ENCODE peak calls at places on chromosomes 13 and 19, in eight cellular contexts. T is transverse colon, P is lower lobe of right lung, Y is ovary, B is tibial nerve, C is brain microvascular endothelial cell, D is K562, K is cardiac muscle cell. A is an unnamed sample.

GRCh38 chr19:6088677-6089063 is 21.6 kb downstream of the RFX2 start:
- DNase-seq in D (no peak), T (no peak), C (peak; percentile 37), K (no peak), B (no peak), Y (no peak), P (no peak), A (no peak)

GRCh38 chr19:31315621-31316011 is 33.6 kb downstream of the TSHZ3 start:
- DNase-seq in B (no peak), T (no peak), K (no peak), D (no peak), C (no peak), Y (no peak), P (no peak), A (no peak)

GRCh38 chr19:30784850-30785459 is 412.8 kb downstream of the ZNF536 start:
- DNase-seq in T (peak; percentile 65), D (peak; percentile 74), K (peak; percentile 58), B (peak; percentile 45), Y (peak; percentile 63), C (peak; percentile 12), P (peak; percentile 73), A (no peak)

GRCh38 chr13:44768775-44769578 is 192.8 kb upstream of the TSC22D1 start:
- DNase-seq in K (no peak), B (no peak), C (no peak), P (no peak), Y (no peak), D (no peak), T (no peak), A (no peak)

GRCh38 chr13:51286135-51287002 is 53.1 kb upstream of the SERPINE3 start:
- DNase-seq in B (peak; percentile 84), K (peak; percentile 84), D (peak; percentile 56), Y (peak; percentile 68), T (peak; percentile 80), P (peak; percentile 77), C (peak; percentile 60), A (no peak)

GRCh38 chr13:45368571-45368970 is 27.6 kb upstream of the TPT1 start:
- DNase-seq in Y (no peak), K (no peak), T (no peak), B (no peak), C (no peak), D (no peak), P (no peak), A (peak; percentile 5)

GRCh38 chr19:52343548-52343947 is 7.5 kb downstream of the ZNF610 start:
- DNase-seq in C (peak; percentile 2), P (no peak), D (peak; percentile 65), B (peak; percentile 21), K (peak; percentile 98), T (peak; percentile 9), Y (peak; percentile 55), A (no peak)

GRCh38 chr13:34942732-34943674 is 933 bp downstream of the NBEA start:
- DNase-seq in Y (peak; percentile 33), T (peak; percentile 37), B (no peak), C (no peak), D (no peak), P (peak; percentile 58), K (peak; percentile 56), A (no peak)

GRCh38 chr13:114027826-114028225 is 54.0 kb upstream of the C13orf46 start:
- DNase-seq in D (no peak), P (no peak), C (no peak), T (no peak), K (no peak), Y (no peak), B (no peak), A (no peak)

GRCh38 chr13:90416519-90416918 is 931.0 kb upstream of the MIR17HG start:
- DNase-seq in P (no peak), Y (no peak), T (no peak), C (peak; percentile 61), K (no peak), D (no peak), B (peak; percentile 7), A (no peak)

GRCh38 chr13:40228486-40228885 is 438.0 kb downstream of the FOXO1 start:
- DNase-seq in T (no peak), D (no peak), B (no peak), P (no peak), C (no peak), K (no peak), Y (no peak), A (no peak)

GRCh38 chr19:11964858-11965645 is at the start of gene ZNF763:
- DNase-seq in P (peak; percentile 97), Y (peak; percentile 96), D (peak; percentile 24), T (peak; percentile 98), B (peak; percentile 98), K (peak; percentile 95), C (peak; percentile 67), A (peak; percentile 85)

GRCh38 chr19:11964496-11964857 is 363 bp upstream of the ZNF763 start:
- DNase-seq in D (no peak), P (peak; percentile 64), C (no peak), K (no peak), Y (no peak), B (no peak), T (no peak), A (no peak)

GRCh38 chr19:11963566-11964355 is 1.1 kb upstream of the ZNF763 start:
- DNase-seq in D (peak; percentile 60), C (peak; percentile 44), Y (peak; percentile 87), P (peak; percentile 83), B (peak; percentile 83), T (peak; percentile 82), K (peak; percentile 87), A (no peak)
- H3K27ac ChIP-seq in D (no peak overlapping the region), C (no peak overlapping the region), Y (peak overlapping the region; percentile 94), P (peak overlapping the region; percentile 96), B (peak overlapping the region; percentile 99), T (peak overlapping the region; percentile 93), K (peak overlapping the region; percentile 26), A (peak overlapping the region; percentile 43)

GRCh38 chr13:99417821-99418662 is 83.2 kb upstream of the TM9SF2 start:
- DNase-seq in K (no peak), Y (no peak), T (no peak), D (no peak), P (no peak), C (no peak), B (no peak), A (no peak)
- H3K27ac ChIP-seq in K (no peak overlapping the region), Y (no peak overlapping the region), T (no peak overlapping the region), D (no peak overlapping the region), P (no peak overlapping the region), C (no peak overlapping the region), B (no peak overlapping the region), A (no peak overlapping the region)

GRCh38 chr19:49126575-49126974 is 7.2 kb downstream of the PPFIA3 start:
- DNase-seq in P (no peak), K (no peak), Y (no peak), T (no peak), D (no peak), B (no peak), C (no peak), A (no peak)

GRCh38 chr19:49127674-49128544 is 8.6 kb downstream of the PPFIA3 start:
- DNase-seq in T (peak; percentile 98), C (peak; percentile 94), P (peak; percentile 96), K (peak; percentile 99), B (peak; percentile 91), D (peak; percentile 96), Y (peak; percentile 95), A (peak; percentile 94)

GRCh38 chr19:49128545-49129237 is 9.3 kb downstream of the PPFIA3 start:
- DNase-seq in B (no peak), Y (no peak), D (no peak), T (no peak), K (no peak), C (no peak), P (no peak), A (no peak)

GRCh38 chr19:49129238-49129583 is 9.9 kb downstream of the PPFIA3 start:
- DNase-seq in C (no peak), D (peak; percentile 80), Y (no peak), K (peak; percentile 63), P (no peak), B (no peak), T (no peak), A (no peak)

DNA sequence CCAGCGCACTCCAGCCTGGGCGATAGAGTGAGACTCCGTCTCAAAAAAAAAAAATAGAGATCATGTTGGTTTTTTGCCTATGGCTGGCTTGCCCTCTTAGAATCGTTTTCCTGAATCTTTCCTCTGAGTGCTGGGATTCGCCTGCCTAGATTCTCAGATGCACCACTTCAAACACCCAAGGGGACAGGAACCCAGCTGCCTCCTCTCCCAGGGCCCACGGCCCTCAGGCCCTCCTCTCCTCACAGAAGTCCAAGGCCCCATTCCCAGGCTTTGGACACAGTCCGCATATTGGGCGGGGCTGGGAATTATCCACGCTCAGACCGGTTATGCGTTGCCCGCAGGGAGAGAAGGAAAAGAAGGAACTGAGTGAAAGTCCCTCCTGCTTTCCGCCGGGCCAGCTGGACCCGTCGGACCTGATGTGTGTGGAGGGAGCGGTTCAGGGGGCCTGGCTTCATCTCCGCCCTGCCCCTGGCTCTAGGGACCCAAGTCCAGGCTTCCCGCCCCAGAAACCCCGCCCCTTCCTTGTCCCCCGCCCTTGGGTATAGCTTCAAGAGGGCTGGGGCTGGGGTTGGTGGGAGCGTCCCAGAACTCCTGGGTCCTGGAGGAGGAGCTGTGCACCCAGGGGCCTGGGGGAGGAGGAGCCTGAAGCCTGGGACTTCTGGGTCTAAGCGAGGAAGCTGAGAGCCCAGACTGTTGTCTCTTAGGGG is 5.8 kb downstream of the PPFIA3 start:
- DNase-seq in P (no peak), T (peak; percentile 86), K (no peak), D (no peak), C (no peak), B (no peak), Y (no peak), A (no peak)
- H3K27ac ChIP-seq in P (no peak overlapping the region), T (peak overlapping the region; percentile 73), K (no peak overlapping the region), D (no peak overlapping the region), C (no peak overlapping the region), B (no peak overlapping the region), Y (no peak overlapping the region), A (no peak overlapping the region)

DNA sequence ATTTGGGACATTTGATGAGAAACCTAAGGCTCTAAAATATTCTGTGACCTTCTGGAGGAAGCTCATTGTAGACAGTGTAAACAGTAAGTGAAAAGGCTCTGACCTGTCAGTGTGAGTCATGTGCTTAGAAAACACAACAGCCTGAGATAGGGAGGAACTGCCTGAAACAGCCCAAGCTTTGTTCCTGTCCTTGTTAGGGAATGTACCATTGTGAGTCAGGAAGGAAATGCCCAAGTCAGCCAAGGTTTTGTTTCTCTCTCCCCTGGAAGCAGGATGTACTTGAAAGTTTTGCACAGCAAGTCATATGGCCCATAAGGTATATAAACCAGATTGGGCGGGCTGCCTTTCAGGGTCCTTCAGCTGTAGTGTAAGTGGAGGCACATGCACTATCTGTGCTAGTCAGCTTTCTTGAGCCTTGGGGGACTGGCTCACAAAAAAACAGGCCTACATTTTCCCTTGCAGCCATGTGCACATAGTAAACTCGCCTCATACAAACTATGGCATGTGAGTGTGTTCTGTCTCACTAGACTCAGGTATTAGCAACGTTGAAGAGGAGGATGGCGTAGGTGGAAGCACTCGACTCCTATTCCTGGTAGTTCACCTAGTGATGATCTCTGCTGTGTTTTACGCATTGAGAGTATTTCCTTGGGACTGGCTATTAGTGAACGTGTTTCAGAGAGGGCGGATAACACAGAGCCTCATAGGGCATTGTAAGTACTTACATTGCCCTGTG is 141.2 kb upstream of the KLHL1 start:
- DNase-seq in B (no peak), K (no peak), D (no peak), T (no peak), C (peak; percentile 88), Y (no peak), P (no peak), A (no peak)
- H3K27ac ChIP-seq in B (no peak overlapping the region), K (no peak overlapping the region), D (no peak overlapping the region), T (no peak overlapping the region), C (peak overlapping the region; percentile 53), Y (no peak overlapping the region), P (no peak overlapping the region), A (peak overlapping the region; percentile 57)